ENCODE peak calls at places on chromosome 3, in eight cellular contexts. One of them, this sample, is unnamed.

GRCh38 chr3:188524057-188524456 is 370.1 kb downstream of the LPP start:
- DNase-seq in lower lobe of right lung: no peak
- DNase-seq in right atrium auricular region: no peak
- DNase-seq in tibial nerve: no peak
- DNase-seq in endodermal cell: no peak
- DNase-seq in tibial artery: no peak
- DNase-seq in spleen: no peak
- DNase-seq in upper lobe of right lung: no peak
- DNase-seq in this sample: no peak

GRCh38 chr3:6697722-6698121 is 163.2 kb upstream of the GRM7 start:
- DNase-seq in tibial nerve: no peak
- DNase-seq in spleen: no peak
- DNase-seq in tibial artery: no peak
- DNase-seq in right atrium auricular region: no peak
- DNase-seq in endodermal cell: no peak
- DNase-seq in upper lobe of right lung: no peak
- DNase-seq in lower lobe of right lung: no peak
- DNase-seq in this sample: no peak

GRCh38 chr3:64575211-64575844 is 112.5 kb downstream of the ADAMTS9 start:
- DNase-seq in endodermal cell: peak; percentile 64
- DNase-seq in tibial nerve: no peak
- DNase-seq in upper lobe of right lung: no peak
- DNase-seq in right atrium auricular region: no peak
- DNase-seq in tibial artery: no peak
- DNase-seq in spleen: no peak
- DNase-seq in lower lobe of right lung: no peak
- DNase-seq in this sample: no peak

GRCh38 chr3:148852271-148853000 is 12.7 kb upstream of the CPA3 start:
- DNase-seq in tibial artery: no peak
- DNase-seq in endodermal cell: no peak
- DNase-seq in lower lobe of right lung: no peak
- DNase-seq in upper lobe of right lung: no peak
- DNase-seq in spleen: no peak
- DNase-seq in tibial nerve: no peak
- DNase-seq in right atrium auricular region: no peak
- DNase-seq in this sample: no peak

GRCh38 chr3:162142511-162142910 is 645.9 kb downstream of the OTOL1 start:
- DNase-seq in lower lobe of right lung: no peak
- DNase-seq in tibial artery: no peak
- DNase-seq in endodermal cell: no peak
- DNase-seq in upper lobe of right lung: no peak
- DNase-seq in spleen: no peak
- DNase-seq in tibial nerve: no peak
- DNase-seq in right atrium auricular region: no peak
- DNase-seq in this sample: no peak

GRCh38 chr3:49841126-49841525 is 15.2 kb downstream of the TRAIP start:
- DNase-seq in lower lobe of right lung: no peak
- DNase-seq in right atrium auricular region: no peak
- DNase-seq in tibial artery: no peak
- DNase-seq in upper lobe of right lung: no peak
- DNase-seq in spleen: no peak
- DNase-seq in endodermal cell: peak; percentile 80
- DNase-seq in tibial nerve: no peak
- DNase-seq in this sample: no peak

GRCh38 chr3:154126651-154127050 is 5.5 kb downstream of the ARHGEF26 start:
- DNase-seq in endodermal cell: no peak
- DNase-seq in tibial artery: no peak
- DNase-seq in lower lobe of right lung: no peak
- DNase-seq in spleen: no peak
- DNase-seq in upper lobe of right lung: no peak
- DNase-seq in tibial nerve: no peak
- DNase-seq in right atrium auricular region: no peak
- DNase-seq in this sample: no peak

GRCh38 chr3:8152826-8153418 is 348.7 kb upstream of the LMCD1 start:
- DNase-seq in endodermal cell: no peak
- DNase-seq in upper lobe of right lung: no peak
- DNase-seq in spleen: no peak
- DNase-seq in right atrium auricular region: no peak
- DNase-seq in tibial artery: no peak
- DNase-seq in lower lobe of right lung: no peak
- DNase-seq in tibial nerve: no peak
- DNase-seq in this sample: no peak

GRCh38 chr3:99934984-99935797 is 117.5 kb downstream of the CMSS1 start:
- DNase-seq in upper lobe of right lung: no peak
- DNase-seq in spleen: no peak
- DNase-seq in tibial nerve: no peak
- DNase-seq in tibial artery: no peak
- DNase-seq in endodermal cell: no peak
- DNase-seq in lower lobe of right lung: no peak
- DNase-seq in right atrium auricular region: no peak
- DNase-seq in this sample: no peak

DNA sequence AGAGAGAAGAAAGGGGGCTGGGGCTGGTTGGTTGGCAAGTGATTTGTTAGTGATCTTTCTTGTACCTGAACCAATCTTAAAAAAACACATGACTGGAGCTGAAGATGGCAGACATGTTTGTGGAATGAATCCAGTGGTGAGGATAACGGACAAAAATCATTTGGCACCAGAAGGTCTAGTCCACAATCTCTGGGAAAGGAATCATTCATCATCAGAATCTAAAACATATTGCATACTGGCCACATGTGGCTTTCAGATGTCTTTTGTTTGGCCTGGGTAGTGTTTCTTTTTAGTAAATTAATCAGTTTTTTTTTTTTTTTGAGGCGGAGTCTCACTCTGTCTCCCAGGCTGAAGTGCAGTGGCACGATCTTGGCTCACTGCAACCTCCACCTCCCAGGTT is 5.0 kb downstream of the NEK11 start:
- DNase-seq in right atrium auricular region: no peak
- DNase-seq in tibial artery: no peak
- DNase-seq in tibial nerve: no peak
- DNase-seq in upper lobe of right lung: no peak
- DNase-seq in spleen: no peak
- DNase-seq in lower lobe of right lung: no peak
- DNase-seq in endodermal cell: no peak
- DNase-seq in this sample: no peak
- H3K4me3 ChIP-seq in right atrium auricular region: no peak overlapping the region
- H3K4me3 ChIP-seq in tibial artery: no peak overlapping the region
- H3K4me3 ChIP-seq in tibial nerve: no peak overlapping the region
- H3K4me3 ChIP-seq in upper lobe of right lung: no peak overlapping the region
- H3K4me3 ChIP-seq in spleen: no peak overlapping the region
- H3K4me3 ChIP-seq in lower lobe of right lung: no peak overlapping the region
- H3K4me3 ChIP-seq in endodermal cell: no peak overlapping the region
- H3K4me3 ChIP-seq in this sample: no peak overlapping the region

DNA sequence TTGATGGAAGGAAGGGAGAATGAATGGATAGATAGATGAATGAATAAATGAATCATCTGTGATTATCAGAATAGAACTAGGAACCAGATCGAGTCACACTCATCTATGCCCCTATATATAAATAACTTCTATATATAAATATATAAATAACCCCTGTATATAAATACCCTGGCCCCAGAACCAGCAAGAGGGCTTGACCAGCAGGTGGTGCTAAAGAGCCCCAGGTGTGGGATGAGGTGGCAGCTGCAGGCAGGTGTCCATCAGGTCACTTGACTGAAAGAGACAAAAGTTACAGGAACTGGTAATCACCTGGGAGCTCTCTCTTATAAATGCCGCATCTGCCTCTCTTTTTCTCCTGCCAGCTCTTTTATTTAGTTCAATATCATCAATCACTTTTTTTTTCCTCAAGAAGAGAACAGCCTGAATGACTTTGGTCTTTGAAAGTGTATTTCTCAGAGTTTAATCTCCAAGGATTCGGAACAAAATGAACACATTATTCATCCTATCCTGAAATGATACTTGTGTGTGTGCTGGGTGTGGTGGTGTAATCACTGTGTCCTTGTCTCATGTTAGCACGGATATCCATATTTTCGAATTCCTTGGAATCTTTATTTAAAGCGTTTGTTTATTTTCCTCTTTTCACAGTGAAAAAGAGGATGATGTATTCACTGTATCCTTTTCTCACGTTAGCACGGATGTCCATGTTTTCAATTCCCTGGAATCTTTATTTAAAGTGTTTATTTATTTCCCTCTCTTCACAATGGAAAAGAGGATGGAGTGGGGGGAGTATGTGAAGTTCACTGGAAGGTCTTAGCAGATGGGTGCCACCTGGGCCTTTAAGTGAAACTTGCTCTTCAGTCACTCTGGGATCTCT is 35.4 kb upstream of the ATG7 start:
- DNase-seq in upper lobe of right lung: peak; percentile 76
- DNase-seq in lower lobe of right lung: peak; percentile 77
- DNase-seq in endodermal cell: peak; percentile 95
- DNase-seq in tibial artery: peak; percentile 50
- DNase-seq in tibial nerve: peak; percentile 41
- DNase-seq in spleen: peak; percentile 88
- DNase-seq in right atrium auricular region: no peak
- DNase-seq in this sample: peak; percentile 88
- TF ChIP-seq CTCF in upper lobe of right lung: peak; percentile 84
- TF ChIP-seq CTCF in lower lobe of right lung: peak; percentile 83
- TF ChIP-seq CTCF in endodermal cell: peak; percentile 96
- TF ChIP-seq CTCF in tibial artery: peak; percentile 26
- TF ChIP-seq CTCF in tibial nerve: peak; percentile 77
- TF ChIP-seq CTCF in spleen: peak; percentile 82
- TF ChIP-seq CTCF in right atrium auricular region: peak; percentile 75
- TF ChIP-seq CTCF in this sample: peak; percentile 93

GRCh38 chr3:58491506-58492384 is at the start of gene KCTD6:
- DNase-seq in upper lobe of right lung: peak; percentile 97
- DNase-seq in lower lobe of right lung: peak; percentile 95
- DNase-seq in endodermal cell: peak; percentile 98
- DNase-seq in tibial nerve: peak; percentile 87
- DNase-seq in tibial artery: peak; percentile 83
- DNase-seq in right atrium auricular region: peak; percentile 89
- DNase-seq in spleen: peak; percentile 99
- DNase-seq in this sample: peak; percentile 82

GRCh38 chr3:58492385-58492970 is 582 bp downstream of the KCTD6 start:
- DNase-seq in upper lobe of right lung: no peak
- DNase-seq in endodermal cell: peak; percentile 53
- DNase-seq in lower lobe of right lung: no peak
- DNase-seq in right atrium auricular region: no peak
- DNase-seq in tibial artery: no peak
- DNase-seq in tibial nerve: no peak
- DNase-seq in spleen: no peak
- DNase-seq in this sample: peak; percentile 12

GRCh38 chr3:58494107-58494506 is 2.2 kb downstream of the KCTD6 start:
- DNase-seq in tibial artery: no peak
- DNase-seq in lower lobe of right lung: no peak
- DNase-seq in endodermal cell: no peak
- DNase-seq in upper lobe of right lung: no peak
- DNase-seq in right atrium auricular region: no peak
- DNase-seq in spleen: no peak
- DNase-seq in tibial nerve: no peak
- DNase-seq in this sample: no peak

GRCh38 chr3:58488962-58489361 is 2.9 kb upstream of the KCTD6 start:
- DNase-seq in tibial artery: no peak
- DNase-seq in tibial nerve: no peak
- DNase-seq in right atrium auricular region: no peak
- DNase-seq in upper lobe of right lung: no peak
- DNase-seq in endodermal cell: no peak
- DNase-seq in spleen: no peak
- DNase-seq in lower lobe of right lung: no peak
- DNase-seq in this sample: no peak

DNA sequence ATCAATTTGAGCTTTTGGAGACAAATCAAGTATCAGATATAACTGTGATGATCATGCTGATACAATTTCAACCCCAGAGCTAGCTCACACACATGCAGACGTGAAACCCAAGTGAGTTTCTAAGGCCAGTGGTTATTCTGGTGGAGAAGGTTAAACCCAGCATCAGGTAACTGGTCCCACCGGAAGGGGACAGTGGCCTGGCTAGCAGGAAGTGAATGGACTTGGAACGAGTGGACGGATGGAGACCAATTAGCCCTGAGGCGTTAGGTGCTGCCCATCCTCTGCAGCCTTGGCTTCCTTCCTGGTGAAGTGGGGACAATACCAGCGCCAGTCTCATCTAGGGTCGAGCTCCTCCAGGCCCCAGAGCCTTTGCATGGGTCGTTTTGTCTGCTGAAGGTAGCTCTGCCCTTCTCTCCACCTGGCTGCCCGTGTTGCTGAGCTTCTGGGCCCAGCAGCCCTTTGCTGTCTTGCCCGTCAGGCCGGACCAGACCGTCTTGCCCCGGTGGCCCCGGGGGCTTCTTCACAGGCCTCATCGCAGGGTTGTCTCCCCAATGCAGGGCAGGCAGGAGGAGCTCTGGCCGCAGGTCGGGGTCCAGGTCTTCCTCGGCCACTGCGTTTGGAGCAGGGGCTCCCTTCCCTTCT is 915 bp upstream of the KCTD6 start:
- DNase-seq in tibial nerve: no peak
- DNase-seq in spleen: peak; percentile 90
- DNase-seq in upper lobe of right lung: peak; percentile 71
- DNase-seq in lower lobe of right lung: no peak
- DNase-seq in right atrium auricular region: no peak
- DNase-seq in tibial artery: peak; percentile 24
- DNase-seq in endodermal cell: no peak
- DNase-seq in this sample: no peak
- H3K4me1 ChIP-seq in tibial nerve: peaks cover 42% of the 10 kb centered on the region
- H3K4me1 ChIP-seq in spleen: peaks cover 21% of the 10 kb centered on the region
- H3K4me1 ChIP-seq in upper lobe of right lung: peaks cover 17% of the 10 kb centered on the region
- H3K4me1 ChIP-seq in lower lobe of right lung: peaks cover 36% of the 10 kb centered on the region
- H3K4me1 ChIP-seq in right atrium auricular region: no peaks in the 10 kb centered on the region
- H3K4me1 ChIP-seq in tibial artery: no peaks in the 10 kb centered on the region
- H3K4me1 ChIP-seq in endodermal cell: peaks cover 5% of the 10 kb centered on the region
- H3K4me1 ChIP-seq in this sample: peaks cover 58% of the 10 kb centered on the region

GRCh38 chr3:111545349-111545748 is 3.4 kb downstream of the CD96 start:
- DNase-seq in tibial nerve: no peak
- DNase-seq in tibial artery: no peak
- DNase-seq in endodermal cell: no peak
- DNase-seq in lower lobe of right lung: no peak
- DNase-seq in upper lobe of right lung: no peak
- DNase-seq in right atrium auricular region: no peak
- DNase-seq in spleen: no peak
- DNase-seq in this sample: no peak

GRCh38 chr3:111548756-111549155 is 6.8 kb downstream of the CD96 start:
- DNase-seq in tibial artery: no peak
- DNase-seq in spleen: no peak
- DNase-seq in lower lobe of right lung: no peak
- DNase-seq in endodermal cell: no peak
- DNase-seq in tibial nerve: no peak
- DNase-seq in right atrium auricular region: no peak
- DNase-seq in upper lobe of right lung: no peak
- DNase-seq in this sample: no peak

GRCh38 chr3:111547645-111548044 is 5.6 kb downstream of the CD96 start:
- DNase-seq in right atrium auricular region: no peak
- DNase-seq in upper lobe of right lung: no peak
- DNase-seq in lower lobe of right lung: no peak
- DNase-seq in tibial nerve: no peak
- DNase-seq in spleen: no peak
- DNase-seq in endodermal cell: no peak
- DNase-seq in tibial artery: no peak
- DNase-seq in this sample: no peak

DNA sequence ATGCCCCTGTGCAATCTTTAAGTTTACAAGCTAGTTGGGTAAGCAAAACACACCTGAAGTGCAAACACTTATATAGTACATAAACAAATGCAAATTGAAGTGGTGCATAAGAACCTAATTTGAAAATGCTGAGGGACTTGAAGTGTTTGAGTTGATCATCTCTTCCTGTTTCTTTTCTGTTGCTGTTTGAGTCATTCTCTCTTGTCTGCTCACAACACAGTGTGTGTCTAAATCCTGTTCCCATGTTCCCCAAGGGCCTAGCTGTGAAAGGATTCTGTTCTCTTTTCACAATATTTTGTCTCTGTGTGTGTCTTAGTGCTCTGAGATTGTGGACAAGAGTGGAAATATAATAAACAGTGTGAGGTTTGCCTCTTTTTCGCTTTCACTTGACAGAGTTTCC is 6.1 kb downstream of the CD96 start:
- DNase-seq in tibial nerve: no peak
- DNase-seq in spleen: no peak
- DNase-seq in right atrium auricular region: no peak
- DNase-seq in endodermal cell: no peak
- DNase-seq in upper lobe of right lung: no peak
- DNase-seq in lower lobe of right lung: no peak
- DNase-seq in tibial artery: no peak
- DNase-seq in this sample: no peak
- H3K4me3 ChIP-seq in tibial nerve: no peak overlapping the region
- H3K4me3 ChIP-seq in spleen: peak overlapping the region; percentile 47
- H3K4me3 ChIP-seq in right atrium auricular region: no peak overlapping the region
- H3K4me3 ChIP-seq in endodermal cell: no peak overlapping the region
- H3K4me3 ChIP-seq in upper lobe of right lung: no peak overlapping the region
- H3K4me3 ChIP-seq in lower lobe of right lung: no peak overlapping the region
- H3K4me3 ChIP-seq in tibial artery: no peak overlapping the region
- H3K4me3 ChIP-seq in this sample: no peak overlapping the region

This sample was measured in PC-9.